ENCODE peak calls at places on chromosome 12, in nine cellular contexts. X is SK-N-SH; B is naive thymus-derived CD4-positive, alpha-beta T cell; D is HepG2; O is psoas muscle; K is GM23248; M is cardiac muscle cell; Q is Peyer's patch; W is GM23338. L is an unnamed sample.

GRCh38 chr12:18975933-18976332 is 153.6 kb upstream of the PLEKHA5 start:
- DNase-seq in X (no peak), B (no peak), D (no peak), O (no peak), K (no peak), M (no peak), Q (no peak), W (no peak), L (no peak)

GRCh38 chr12:79706676-79707075 is 15.9 kb upstream of the PAWR start:
- DNase-seq in X (no peak), B (no peak), D (no peak), O (no peak), K (peak), M (no peak), Q (no peak), W (no peak), L (no peak)

GRCh38 chr12:87812030-87812429 is 217.2 kb downstream of the C12orf50 start:
- DNase-seq in X (no peak), B (no peak), D (no peak), O (no peak), K (peak), M (no peak), Q (no peak), W (no peak), L (no peak)

GRCh38 chr12:11962795-11963347 is 107.9 kb upstream of the BCL2L14 start:
- DNase-seq in X (no peak), B (no peak), D (no peak), O (no peak), K (no peak), M (no peak), Q (no peak), W (no peak), L (no peak)

GRCh38 chr12:116955382-116956021 is 44.8 kb downstream of the FBXW8 start:
- DNase-seq in X (no peak), B (peak), D (peak), O (no peak), K (peak), M (peak), Q (no peak), W (peak), L (peak)

GRCh38 chr12:127238061-127238460 is 1028.9 kb upstream of the TMEM132C start:
- DNase-seq in X (no peak), B (no peak), D (no peak), O (no peak), K (no peak), M (peak), Q (no peak), W (no peak), L (no peak)

GRCh38 chr12:91892081-91892855 is 253.4 kb downstream of the BTG1 start:
- DNase-seq in X (no peak), B (no peak), D (no peak), O (no peak), K (no peak), M (no peak), Q (no peak), W (no peak), L (no peak)

GRCh38 chr12:52915637-52916036 is 10.8 kb upstream of the KRT8 start:
- DNase-seq in X (no peak), B (no peak), D (no peak), O (no peak), K (no peak), M (no peak), Q (no peak), W (no peak), L (no peak)

GRCh38 chr12:14723763-14724162 is 27.4 kb upstream of the GUCY2C start:
- DNase-seq in X (peak), B (peak), D (peak), O (no peak), K (peak), M (peak), Q (peak), W (peak), L (peak)

GRCh38 chr12:91138337-91138905 is 27.1 kb upstream of the LUM start:
- DNase-seq in X (peak), B (no peak), D (no peak), O (no peak), K (peak), M (peak), Q (no peak), W (peak), L (no peak)

DNA sequence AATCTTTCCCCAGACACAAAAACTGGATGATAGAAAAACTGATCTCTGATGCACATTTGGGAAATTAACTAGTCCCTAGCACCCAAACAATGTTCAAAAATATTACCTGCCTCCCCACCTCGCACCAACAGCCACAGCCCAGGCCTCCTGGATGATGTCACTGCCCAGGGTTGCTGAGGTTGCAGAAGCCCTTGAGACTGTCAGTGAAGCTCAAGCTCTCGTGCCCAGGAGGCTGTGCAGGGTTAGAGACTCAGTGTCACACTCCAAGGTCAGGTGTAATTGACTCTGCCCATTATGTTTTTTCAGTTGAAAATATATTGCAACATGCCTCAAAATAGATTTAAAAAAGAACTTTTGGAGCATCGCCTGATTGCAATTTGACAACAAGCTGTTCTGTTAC is 72.2 kb downstream of the CMAS start:
- DNase-seq in X (no peak), B (no peak), D (no peak), O (no peak), K (no peak), M (no peak), Q (no peak), W (no peak), L (no peak)
- H3K27ac ChIP-seq in X (no peak), B (no peak), D (no peak), O (no peak), K (no peak), M (no peak), Q (no peak), W (no peak), L (no peak)

DNA sequence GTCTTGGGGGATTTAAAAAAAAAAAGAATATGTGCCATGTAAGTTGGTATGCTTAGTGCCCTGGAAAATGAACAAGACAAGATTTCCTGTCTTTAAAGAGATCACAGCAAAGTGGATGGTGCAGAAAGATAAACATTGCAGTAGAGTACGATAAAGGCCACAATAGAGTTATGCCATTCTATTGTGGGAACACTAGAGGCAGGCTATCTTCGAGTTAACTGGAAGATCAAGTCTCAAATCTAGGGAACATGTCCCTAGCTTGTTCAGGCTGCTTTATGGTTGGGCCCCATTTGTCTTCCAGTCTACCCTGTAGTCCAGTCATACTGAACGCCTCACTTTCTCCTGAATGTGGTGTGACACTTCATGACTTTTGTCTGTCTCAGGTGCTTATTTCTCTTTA is 18.7 kb upstream of the CCT2 start:
- DNase-seq in X (no peak), B (no peak), D (no peak), O (no peak), K (no peak), M (no peak), Q (no peak), W (peak), L (no peak)
- H3K27ac ChIP-seq in X (no peak), B (peak), D (no peak), O (no peak), K (no peak), M (no peak), Q (no peak), W (no peak), L (no peak)

GRCh38 chr12:1474059-1474537 is 120.3 kb downstream of the FBXL14 start:
- DNase-seq in X (no peak), B (no peak), D (peak), O (no peak), K (peak), M (peak), Q (no peak), W (peak), L (peak)
- H3K27ac ChIP-seq in X (peak), B (no peak), D (no peak), O (no peak), K (peak), M (peak), Q (peak), W (peak), L (peak)

DNA sequence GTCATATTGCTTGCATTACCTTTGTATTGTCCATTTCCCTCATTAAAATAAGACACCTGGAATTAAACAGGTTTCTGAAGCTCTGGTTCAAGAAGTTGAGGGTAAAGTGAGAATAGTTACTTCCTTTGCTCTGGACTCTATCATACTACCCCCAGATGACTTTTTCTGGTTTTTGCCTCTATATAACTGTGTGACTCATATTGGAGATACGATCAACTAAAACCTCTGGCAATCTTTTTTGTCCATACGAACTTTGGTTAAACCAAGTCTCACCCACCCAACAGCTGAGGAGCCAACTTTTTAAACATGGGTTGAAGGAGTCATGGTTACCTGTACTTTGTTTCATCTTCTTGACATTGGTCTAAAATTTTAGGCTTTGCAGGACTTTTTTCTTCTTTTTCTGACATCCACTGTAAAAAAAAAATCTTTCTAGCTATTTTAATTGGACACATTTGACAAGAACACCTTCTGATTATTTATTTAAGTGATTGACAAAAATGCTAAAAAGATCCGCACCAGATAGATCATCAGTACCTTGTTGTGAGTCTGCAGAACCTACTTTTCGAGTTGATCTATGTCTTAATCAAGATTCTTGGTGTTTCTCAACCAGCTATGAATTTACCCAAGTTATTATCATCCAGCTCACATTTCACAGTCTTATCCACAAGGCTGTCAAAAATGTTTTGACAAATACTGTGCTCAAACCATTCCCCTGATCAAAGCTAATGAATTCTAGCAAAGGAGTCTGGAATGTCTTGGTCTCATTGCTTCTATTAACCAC is 166.0 kb downstream of the IPO8 start:
- DNase-seq in X (no peak), B (no peak), D (no peak), O (no peak), K (no peak), M (no peak), Q (no peak), W (no peak), L (no peak)
- H3K27ac ChIP-seq in X (no peak), B (no peak), D (no peak), O (no peak), K (no peak), M (no peak), Q (no peak), W (no peak), L (no peak)

GRCh38 chr12:104333692-104334255 is 30.2 kb downstream of the EID3 start:
- DNase-seq in X (no peak), B (no peak), D (no peak), O (no peak), K (no peak), M (no peak), Q (no peak), W (no peak), L (no peak)
- H3K27ac ChIP-seq in X (no peak), B (no peak), D (no peak), O (no peak), K (peak), M (no peak), Q (no peak), W (no peak), L (peak)

L was measured in PC-9.